ENCODE peak calls at places on chromosomes 3 and 15, in eight cellular contexts. One of them, this sample, is unnamed.

GRCh38 chr15:32659340-32659831 is 17.9 kb downstream of the SCG5 start:
- DNase-seq in activated CD4-positive, alpha-beta T cell treated with anti-CD3 and anti-CD28 coated beads for 1 hour: no peak
- DNase-seq in ELR: peak; percentile 43
- DNase-seq in NCI-H1048: no peak
- DNase-seq in amniotic stem cell: peak; percentile 80
- DNase-seq in astrocyte of the spinal cord: peak; percentile 87
- DNase-seq in body of pancreas: peak; percentile 37
- DNase-seq in HTR-8/SVneo: no peak
- DNase-seq in this sample: peak; percentile 91

GRCh38 chr3:57646723-57647122 is 46.2 kb downstream of the DENND6A start:
- DNase-seq in activated CD4-positive, alpha-beta T cell treated with anti-CD3 and anti-CD28 coated beads for 1 hour: no peak
- DNase-seq in ELR: peak; percentile 40
- DNase-seq in NCI-H1048: no peak
- DNase-seq in amniotic stem cell: no peak
- DNase-seq in astrocyte of the spinal cord: peak; percentile 17
- DNase-seq in body of pancreas: no peak
- DNase-seq in HTR-8/SVneo: peak; percentile 21
- DNase-seq in this sample: no peak

GRCh38 chr3:149618151-149619123 is 39.4 kb downstream of the WWTR1 start:
- DNase-seq in activated CD4-positive, alpha-beta T cell treated with anti-CD3 and anti-CD28 coated beads for 1 hour: no peak
- DNase-seq in ELR: no peak
- DNase-seq in NCI-H1048: no peak
- DNase-seq in amniotic stem cell: no peak
- DNase-seq in astrocyte of the spinal cord: peak; percentile 53
- DNase-seq in body of pancreas: no peak
- DNase-seq in HTR-8/SVneo: no peak
- DNase-seq in this sample: no peak

GRCh38 chr3:175518459-175518858 is 659.3 kb downstream of the NAALADL2 start:
- DNase-seq in activated CD4-positive, alpha-beta T cell treated with anti-CD3 and anti-CD28 coated beads for 1 hour: no peak
- DNase-seq in ELR: no peak
- DNase-seq in NCI-H1048: no peak
- DNase-seq in amniotic stem cell: no peak
- DNase-seq in astrocyte of the spinal cord: no peak
- DNase-seq in body of pancreas: no peak
- DNase-seq in HTR-8/SVneo: no peak
- DNase-seq in this sample: no peak

GRCh38 chr15:52678036-52678467 is 1.1 kb downstream of the ATOSA start:
- DNase-seq in activated CD4-positive, alpha-beta T cell treated with anti-CD3 and anti-CD28 coated beads for 1 hour: peak; percentile 39
- DNase-seq in ELR: peak; percentile 69
- DNase-seq in NCI-H1048: peak; percentile 8
- DNase-seq in amniotic stem cell: peak; percentile 30
- DNase-seq in astrocyte of the spinal cord: peak; percentile 62
- DNase-seq in body of pancreas: peak; percentile 83
- DNase-seq in HTR-8/SVneo: peak; percentile 41
- DNase-seq in this sample: no peak

GRCh38 chr15:50458713-50459112 is 34.5 kb downstream of the USP8 start:
- DNase-seq in activated CD4-positive, alpha-beta T cell treated with anti-CD3 and anti-CD28 coated beads for 1 hour: no peak
- DNase-seq in ELR: no peak
- DNase-seq in NCI-H1048: no peak
- DNase-seq in amniotic stem cell: no peak
- DNase-seq in astrocyte of the spinal cord: no peak
- DNase-seq in body of pancreas: no peak
- DNase-seq in HTR-8/SVneo: no peak
- DNase-seq in this sample: no peak

GRCh38 chr3:192904632-192905289 is 12.9 kb downstream of the MB21D2 start:
- DNase-seq in activated CD4-positive, alpha-beta T cell treated with anti-CD3 and anti-CD28 coated beads for 1 hour: no peak
- DNase-seq in ELR: no peak
- DNase-seq in NCI-H1048: no peak
- DNase-seq in amniotic stem cell: no peak
- DNase-seq in astrocyte of the spinal cord: peak; percentile 33
- DNase-seq in body of pancreas: no peak
- DNase-seq in HTR-8/SVneo: no peak
- DNase-seq in this sample: no peak

GRCh38 chr3:77313843-77314242 is 273.9 kb downstream of the ROBO2 start:
- DNase-seq in activated CD4-positive, alpha-beta T cell treated with anti-CD3 and anti-CD28 coated beads for 1 hour: no peak
- DNase-seq in ELR: no peak
- DNase-seq in NCI-H1048: no peak
- DNase-seq in amniotic stem cell: no peak
- DNase-seq in astrocyte of the spinal cord: no peak
- DNase-seq in body of pancreas: peak; percentile 40
- DNase-seq in HTR-8/SVneo: no peak
- DNase-seq in this sample: no peak

GRCh38 chr3:126447456-126448106 is 28.1 kb downstream of the ZXDC start:
- DNase-seq in activated CD4-positive, alpha-beta T cell treated with anti-CD3 and anti-CD28 coated beads for 1 hour: no peak
- DNase-seq in ELR: no peak
- DNase-seq in NCI-H1048: no peak
- DNase-seq in amniotic stem cell: no peak
- DNase-seq in astrocyte of the spinal cord: no peak
- DNase-seq in body of pancreas: no peak
- DNase-seq in HTR-8/SVneo: no peak
- DNase-seq in this sample: no peak

GRCh38 chr3:148882288-148882687 is 17.2 kb downstream of the CPA3 start:
- DNase-seq in activated CD4-positive, alpha-beta T cell treated with anti-CD3 and anti-CD28 coated beads for 1 hour: no peak
- DNase-seq in ELR: peak; percentile 31
- DNase-seq in NCI-H1048: no peak
- DNase-seq in amniotic stem cell: no peak
- DNase-seq in astrocyte of the spinal cord: peak; percentile 61
- DNase-seq in body of pancreas: peak; percentile 57
- DNase-seq in HTR-8/SVneo: no peak
- DNase-seq in this sample: no peak

GRCh38 chr15:98505611-98506031 is 142.7 kb upstream of the IGF1R start:
- DNase-seq in activated CD4-positive, alpha-beta T cell treated with anti-CD3 and anti-CD28 coated beads for 1 hour: no peak
- DNase-seq in ELR: no peak
- DNase-seq in NCI-H1048: no peak
- DNase-seq in amniotic stem cell: no peak
- DNase-seq in astrocyte of the spinal cord: no peak
- DNase-seq in body of pancreas: no peak
- DNase-seq in HTR-8/SVneo: no peak
- DNase-seq in this sample: no peak

GRCh38 chr3:195403244-195403643 is 39.6 kb downstream of the ACAP2 start:
- DNase-seq in activated CD4-positive, alpha-beta T cell treated with anti-CD3 and anti-CD28 coated beads for 1 hour: no peak
- DNase-seq in ELR: no peak
- DNase-seq in NCI-H1048: no peak
- DNase-seq in amniotic stem cell: no peak
- DNase-seq in astrocyte of the spinal cord: no peak
- DNase-seq in body of pancreas: no peak
- DNase-seq in HTR-8/SVneo: no peak
- DNase-seq in this sample: no peak

GRCh38 chr3:59425371-59425770 is 375.5 kb upstream of the CFAP20DC start:
- DNase-seq in activated CD4-positive, alpha-beta T cell treated with anti-CD3 and anti-CD28 coated beads for 1 hour: no peak
- DNase-seq in ELR: peak; percentile 25
- DNase-seq in NCI-H1048: no peak
- DNase-seq in amniotic stem cell: peak; percentile 37
- DNase-seq in astrocyte of the spinal cord: peak; percentile 89
- DNase-seq in body of pancreas: peak; percentile 6
- DNase-seq in HTR-8/SVneo: no peak
- DNase-seq in this sample: peak; percentile 38

GRCh38 chr3:125147491-125147820 is 65.1 kb downstream of the SLC12A8 start:
- DNase-seq in activated CD4-positive, alpha-beta T cell treated with anti-CD3 and anti-CD28 coated beads for 1 hour: no peak
- DNase-seq in ELR: peak; percentile 61
- DNase-seq in NCI-H1048: no peak
- DNase-seq in amniotic stem cell: no peak
- DNase-seq in astrocyte of the spinal cord: no peak
- DNase-seq in body of pancreas: no peak
- DNase-seq in HTR-8/SVneo: no peak
- DNase-seq in this sample: no peak

GRCh38 chr3:127645371-127646015 is 16.5 kb downstream of the PODXL2 start:
- DNase-seq in activated CD4-positive, alpha-beta T cell treated with anti-CD3 and anti-CD28 coated beads for 1 hour: no peak
- DNase-seq in ELR: no peak
- DNase-seq in NCI-H1048: no peak
- DNase-seq in amniotic stem cell: no peak
- DNase-seq in astrocyte of the spinal cord: no peak
- DNase-seq in body of pancreas: no peak
- DNase-seq in HTR-8/SVneo: no peak
- DNase-seq in this sample: no peak

GRCh38 chr3:4736284-4736861 is 242.9 kb upstream of the BHLHE40 start:
- DNase-seq in activated CD4-positive, alpha-beta T cell treated with anti-CD3 and anti-CD28 coated beads for 1 hour: no peak
- DNase-seq in ELR: peak; percentile 14
- DNase-seq in NCI-H1048: no peak
- DNase-seq in amniotic stem cell: no peak
- DNase-seq in astrocyte of the spinal cord: no peak
- DNase-seq in body of pancreas: peak; percentile 59
- DNase-seq in HTR-8/SVneo: no peak
- DNase-seq in this sample: no peak

GRCh38 chr3:100027321-100027720 is 87.0 kb downstream of the FILIP1L start:
- DNase-seq in activated CD4-positive, alpha-beta T cell treated with anti-CD3 and anti-CD28 coated beads for 1 hour: no peak
- DNase-seq in ELR: peak; percentile 17
- DNase-seq in NCI-H1048: no peak
- DNase-seq in amniotic stem cell: no peak
- DNase-seq in astrocyte of the spinal cord: no peak
- DNase-seq in body of pancreas: no peak
- DNase-seq in HTR-8/SVneo: no peak
- DNase-seq in this sample: no peak